ENCODE peak calls at places on chromosomes 4 and X, in six cellular contexts. H, G, A, C, J and R are unnamed samples.

GRCh38 chr4:6474053-6474568 is 1.7 kb upstream of the PPP2R2C start:
- DNase-seq in A (no peak), J (no peak), G (no peak), C (no peak), H (no peak), R (no peak)

GRCh38 chr4:124722069-124722468 is 9.5 kb upstream of the ANKRD50 start:
- DNase-seq in G (no peak), H (no peak), J (no peak), C (no peak), A (no peak), R (no peak)

GRCh38 chr4:55028196-55028595 is 97.2 kb downstream of the KDR start:
- DNase-seq in A (no peak), C (no peak), J (no peak), H (no peak), G (no peak), R (no peak)

GRCh38 chr4:84814100-84814750 is 152.3 kb downstream of the WDFY3 start:
- DNase-seq in A (no peak), C (no peak), G (no peak), H (no peak), J (peak), R (no peak)

GRCh38 chr4:7066006-7066405 is 1.9 kb downstream of the GRPEL1 start:
- DNase-seq in H (no peak), A (no peak), C (no peak), G (no peak), J (no peak), R (no peak)

GRCh38 chr4:117010695-117011094 is 74.7 kb downstream of the TRAM1L1 start:
- DNase-seq in C (no peak), J (no peak), H (no peak), A (no peak), G (no peak), R (no peak)

GRCh38 chrX:23885803-23886202 is 21.9 kb downstream of the APOO start:
- DNase-seq in H (no peak), A (no peak), G (no peak), J (no peak), C (no peak), R (no peak)

GRCh38 chr4:152045781-152046571 is 285.2 kb upstream of the GATB start:
- DNase-seq in A (peak), G (peak), J (no peak), H (no peak), C (no peak), R (no peak)

GRCh38 chr4:52660643-52661042 is 1.5 kb upstream of the USP46 start:
- DNase-seq in G (no peak), C (no peak), J (no peak), H (no peak), A (no peak), R (no peak)

GRCh38 chr4:24181005-24181404 is 291.2 kb upstream of the PPARGC1A start:
- DNase-seq in J (no peak), H (no peak), A (no peak), G (no peak), C (no peak), R (no peak)

GRCh38 chr4:116702949-116703348 is 382.4 kb downstream of the TRAM1L1 start:
- DNase-seq in H (no peak), A (no peak), G (no peak), J (no peak), C (no peak), R (no peak)

GRCh38 chrX:49884290-49884862 is 5.1 kb downstream of the USP27X start:
- DNase-seq in J (peak), C (peak), A (peak), G (peak), H (peak), R (peak)

GRCh38 chr4:77715414-77716290 is 103.5 kb downstream of the CNOT6L start:
- DNase-seq in G (no peak), J (no peak), C (no peak), A (no peak), H (no peak), R (no peak)

GRCh38 chr4:65023877-65024670 is 614.8 kb upstream of the TECRL start:
- DNase-seq in H (no peak), C (no peak), J (no peak), G (no peak), A (no peak), R (no peak)

GRCh38 chrX:45767021-45767491 is 566.4 kb upstream of the DIPK2B start:
- DNase-seq in C (no peak), A (no peak), H (no peak), G (no peak), J (no peak), R (peak)

GRCh38 chrX:120090208-120090607 is 12.7 kb upstream of the RHOXF2B start:
- DNase-seq in G (no peak), J (no peak), H (no peak), A (no peak), C (no peak), R (no peak)

GRCh38 chr4:67531349-67531748 is 14.0 kb downstream of the CENPC start:
- DNase-seq in J (no peak), C (no peak), H (no peak), G (no peak), A (no peak), R (no peak)